ENCODE peak calls at places on chromosomes 11 and 22, in seven cellular contexts. One of them, this sample, is unnamed.

GRCh38 chr11:107849791-107850190 is 8.8 kb downstream of the SLC35F2 start:
- DNase-seq in type B pancreatic cell: no peak
- DNase-seq in OCI-LY7: no peak
- DNase-seq in activated gamma-delta T cell treated with anti-CD3 and anti-CD28 coated beads, Interleukin-2, amount 50 U/mL, for 16 hours: no peak
- DNase-seq in naive thymus-derived CD8-positive, alpha-beta T cell: no peak
- DNase-seq in T-helper 17 cell: no peak
- DNase-seq in PC-3: peak; percentile 35
- DNase-seq in this sample: no peak

GRCh38 chr22:45202333-45203149 is 38.2 kb downstream of the KIAA0930 start:
- DNase-seq in type B pancreatic cell: no peak
- DNase-seq in OCI-LY7: no peak
- DNase-seq in activated gamma-delta T cell treated with anti-CD3 and anti-CD28 coated beads, Interleukin-2, amount 50 U/mL, for 16 hours: no peak
- DNase-seq in naive thymus-derived CD8-positive, alpha-beta T cell: no peak
- DNase-seq in T-helper 17 cell: no peak
- DNase-seq in PC-3: no peak
- DNase-seq in this sample: no peak

GRCh38 chr11:34256591-34256990 is 101.2 kb downstream of the ABTB2 start:
- DNase-seq in type B pancreatic cell: no peak
- DNase-seq in OCI-LY7: no peak
- DNase-seq in activated gamma-delta T cell treated with anti-CD3 and anti-CD28 coated beads, Interleukin-2, amount 50 U/mL, for 16 hours: no peak
- DNase-seq in naive thymus-derived CD8-positive, alpha-beta T cell: no peak
- DNase-seq in T-helper 17 cell: no peak
- DNase-seq in PC-3: no peak
- DNase-seq in this sample: no peak

GRCh38 chr22:30861688-30862552 is 106.7 kb downstream of the MORC2 start:
- DNase-seq in type B pancreatic cell: peak; percentile 60
- DNase-seq in OCI-LY7: no peak
- DNase-seq in activated gamma-delta T cell treated with anti-CD3 and anti-CD28 coated beads, Interleukin-2, amount 50 U/mL, for 16 hours: no peak
- DNase-seq in naive thymus-derived CD8-positive, alpha-beta T cell: no peak
- DNase-seq in T-helper 17 cell: no peak
- DNase-seq in PC-3: no peak
- DNase-seq in this sample: no peak

GRCh38 chr11:86798988-86799387 is 1.4 kb upstream of the PRSS23 start:
- DNase-seq in type B pancreatic cell: no peak
- DNase-seq in OCI-LY7: no peak
- DNase-seq in activated gamma-delta T cell treated with anti-CD3 and anti-CD28 coated beads, Interleukin-2, amount 50 U/mL, for 16 hours: no peak
- DNase-seq in naive thymus-derived CD8-positive, alpha-beta T cell: no peak
- DNase-seq in T-helper 17 cell: no peak
- DNase-seq in PC-3: peak; percentile 33
- DNase-seq in this sample: no peak

GRCh38 chr22:49662681-49663080 is 165.0 kb downstream of the BRD1 start:
- DNase-seq in type B pancreatic cell: peak; percentile 58
- DNase-seq in OCI-LY7: no peak
- DNase-seq in activated gamma-delta T cell treated with anti-CD3 and anti-CD28 coated beads, Interleukin-2, amount 50 U/mL, for 16 hours: no peak
- DNase-seq in naive thymus-derived CD8-positive, alpha-beta T cell: no peak
- DNase-seq in T-helper 17 cell: no peak
- DNase-seq in PC-3: no peak
- DNase-seq in this sample: no peak

GRCh38 chr11:125282596-125282914 is 118.0 kb downstream of the PKNOX2 start:
- DNase-seq in type B pancreatic cell: no peak
- DNase-seq in OCI-LY7: no peak
- DNase-seq in activated gamma-delta T cell treated with anti-CD3 and anti-CD28 coated beads, Interleukin-2, amount 50 U/mL, for 16 hours: no peak
- DNase-seq in naive thymus-derived CD8-positive, alpha-beta T cell: no peak
- DNase-seq in T-helper 17 cell: no peak
- DNase-seq in PC-3: no peak
- DNase-seq in this sample: no peak

GRCh38 chr11:82895437-82896091 is 4.7 kb downstream of the PRCP start:
- DNase-seq in type B pancreatic cell: no peak
- DNase-seq in OCI-LY7: peak; percentile 48
- DNase-seq in activated gamma-delta T cell treated with anti-CD3 and anti-CD28 coated beads, Interleukin-2, amount 50 U/mL, for 16 hours: no peak
- DNase-seq in naive thymus-derived CD8-positive, alpha-beta T cell: no peak
- DNase-seq in T-helper 17 cell: no peak
- DNase-seq in PC-3: no peak
- DNase-seq in this sample: no peak

GRCh38 chr22:43861529-43861928 is 784 bp downstream of the SULT4A1 start:
- DNase-seq in type B pancreatic cell: no peak
- DNase-seq in OCI-LY7: no peak
- DNase-seq in activated gamma-delta T cell treated with anti-CD3 and anti-CD28 coated beads, Interleukin-2, amount 50 U/mL, for 16 hours: no peak
- DNase-seq in naive thymus-derived CD8-positive, alpha-beta T cell: no peak
- DNase-seq in T-helper 17 cell: no peak
- DNase-seq in PC-3: no peak
- DNase-seq in this sample: no peak

GRCh38 chr11:7688238-7688826 is 15.0 kb upstream of the CYB5R2 start:
- DNase-seq in type B pancreatic cell: no peak
- DNase-seq in OCI-LY7: peak; percentile 60
- DNase-seq in activated gamma-delta T cell treated with anti-CD3 and anti-CD28 coated beads, Interleukin-2, amount 50 U/mL, for 16 hours: no peak
- DNase-seq in naive thymus-derived CD8-positive, alpha-beta T cell: peak; percentile 5
- DNase-seq in T-helper 17 cell: no peak
- DNase-seq in PC-3: peak; percentile 50
- DNase-seq in this sample: no peak

GRCh38 chr22:44878483-44879300 is 126.3 kb downstream of the ARHGAP8 start:
- DNase-seq in type B pancreatic cell: no peak
- DNase-seq in OCI-LY7: no peak
- DNase-seq in activated gamma-delta T cell treated with anti-CD3 and anti-CD28 coated beads, Interleukin-2, amount 50 U/mL, for 16 hours: no peak
- DNase-seq in naive thymus-derived CD8-positive, alpha-beta T cell: no peak
- DNase-seq in T-helper 17 cell: no peak
- DNase-seq in PC-3: no peak
- DNase-seq in this sample: no peak

GRCh38 chr11:1728931-1729691 is 21.3 kb downstream of the IFITM10 start:
- DNase-seq in type B pancreatic cell: no peak
- DNase-seq in OCI-LY7: peak; percentile 44
- DNase-seq in activated gamma-delta T cell treated with anti-CD3 and anti-CD28 coated beads, Interleukin-2, amount 50 U/mL, for 16 hours: no peak
- DNase-seq in naive thymus-derived CD8-positive, alpha-beta T cell: peak; percentile 18
- DNase-seq in T-helper 17 cell: no peak
- DNase-seq in PC-3: no peak
- DNase-seq in this sample: no peak

GRCh38 chr11:12569499-12570040 is 104.7 kb upstream of the TEAD1 start:
- DNase-seq in type B pancreatic cell: no peak
- DNase-seq in OCI-LY7: no peak
- DNase-seq in activated gamma-delta T cell treated with anti-CD3 and anti-CD28 coated beads, Interleukin-2, amount 50 U/mL, for 16 hours: no peak
- DNase-seq in naive thymus-derived CD8-positive, alpha-beta T cell: no peak
- DNase-seq in T-helper 17 cell: no peak
- DNase-seq in PC-3: no peak
- DNase-seq in this sample: no peak

GRCh38 chr11:129333873-129334272 is 41.8 kb upstream of the BARX2 start:
- DNase-seq in type B pancreatic cell: no peak
- DNase-seq in OCI-LY7: no peak
- DNase-seq in activated gamma-delta T cell treated with anti-CD3 and anti-CD28 coated beads, Interleukin-2, amount 50 U/mL, for 16 hours: no peak
- DNase-seq in naive thymus-derived CD8-positive, alpha-beta T cell: no peak
- DNase-seq in T-helper 17 cell: no peak
- DNase-seq in PC-3: peak; percentile 30
- DNase-seq in this sample: no peak

GRCh38 chr22:36328635-36329216 is 59.0 kb downstream of the MYH9 start:
- DNase-seq in type B pancreatic cell: no peak
- DNase-seq in OCI-LY7: peak; percentile 19
- DNase-seq in activated gamma-delta T cell treated with anti-CD3 and anti-CD28 coated beads, Interleukin-2, amount 50 U/mL, for 16 hours: peak; percentile 46
- DNase-seq in naive thymus-derived CD8-positive, alpha-beta T cell: peak; percentile 30
- DNase-seq in T-helper 17 cell: peak; percentile 27
- DNase-seq in PC-3: peak; percentile 69
- DNase-seq in this sample: peak; percentile 41

GRCh38 chr11:44743326-44743725 is 16.6 kb downstream of the TSPAN18 start:
- DNase-seq in type B pancreatic cell: no peak
- DNase-seq in OCI-LY7: no peak
- DNase-seq in activated gamma-delta T cell treated with anti-CD3 and anti-CD28 coated beads, Interleukin-2, amount 50 U/mL, for 16 hours: no peak
- DNase-seq in naive thymus-derived CD8-positive, alpha-beta T cell: no peak
- DNase-seq in T-helper 17 cell: no peak
- DNase-seq in PC-3: no peak
- DNase-seq in this sample: no peak

GRCh38 chr11:22163394-22163797 is 29.5 kb upstream of the ANO5 start:
- DNase-seq in type B pancreatic cell: no peak
- DNase-seq in OCI-LY7: no peak
- DNase-seq in activated gamma-delta T cell treated with anti-CD3 and anti-CD28 coated beads, Interleukin-2, amount 50 U/mL, for 16 hours: no peak
- DNase-seq in naive thymus-derived CD8-positive, alpha-beta T cell: no peak
- DNase-seq in T-helper 17 cell: no peak
- DNase-seq in PC-3: no peak
- DNase-seq in this sample: no peak

GRCh38 chr11:91104237-91104636 is 881.4 kb upstream of the CHORDC1 start:
- DNase-seq in type B pancreatic cell: no peak
- DNase-seq in OCI-LY7: no peak
- DNase-seq in activated gamma-delta T cell treated with anti-CD3 and anti-CD28 coated beads, Interleukin-2, amount 50 U/mL, for 16 hours: no peak
- DNase-seq in naive thymus-derived CD8-positive, alpha-beta T cell: no peak
- DNase-seq in T-helper 17 cell: no peak
- DNase-seq in PC-3: peak; percentile 89
- DNase-seq in this sample: no peak

GRCh38 chr22:49527611-49528419 is 299.9 kb downstream of the BRD1 start:
- DNase-seq in type B pancreatic cell: no peak
- DNase-seq in OCI-LY7: no peak
- DNase-seq in activated gamma-delta T cell treated with anti-CD3 and anti-CD28 coated beads, Interleukin-2, amount 50 U/mL, for 16 hours: no peak
- DNase-seq in naive thymus-derived CD8-positive, alpha-beta T cell: no peak
- DNase-seq in T-helper 17 cell: no peak
- DNase-seq in PC-3: no peak
- DNase-seq in this sample: no peak

This sample was measured in activated T-helper 9 cell treated with anti-CD3 and anti-CD28 coated beads, Interleukin-2, amount 50 U/mL, for 16 hours.